ENCODE peak calls at places on chromosome 6, in four cellular contexts. Y, T, H and L are unnamed samples.

GRCh38 chr6:164832410-164832809 is 477.0 kb downstream of the C6orf118 start:
- DNase-seq in Y (no peak), T (no peak), H (no peak), L (no peak)

GRCh38 chr6:12170351-12171079 is 119.6 kb upstream of the EDN1 start:
- DNase-seq in Y (no peak), T (no peak), H (no peak), L (no peak)

GRCh38 chr6:21891065-21891464 is 297.5 kb downstream of the SOX4 start:
- DNase-seq in Y (no peak), T (no peak), H (no peak), L (no peak)

GRCh38 chr6:24060982-24061754 is 64.8 kb upstream of the NRSN1 start:
- DNase-seq in Y (no peak), T (no peak), H (no peak), L (no peak)

GRCh38 chr6:133553652-133554051 is 312.5 kb downstream of the EYA4 start:
- DNase-seq in Y (no peak), T (peak; percentile 60), H (no peak), L (no peak)

GRCh38 chr6:75759207-75759606 is 10.2 kb downstream of the MYO6 start:
- DNase-seq in Y (no peak), T (peak; percentile 35), H (no peak), L (no peak)

GRCh38 chr6:148885920-148886845 is 139.4 kb downstream of the UST start:
- DNase-seq in Y (no peak), T (no peak), H (no peak), L (no peak)

GRCh38 chr6:138537090-138537489 is 37.8 kb upstream of the NHSL1 start:
- DNase-seq in Y (no peak), T (no peak), H (no peak), L (no peak)

GRCh38 chr6:26271640-26272090 is 93.3 kb upstream of the BTN3A2 start:
- DNase-seq in Y (no peak), T (no peak), H (no peak), L (no peak)

GRCh38 chr6:158474961-158475343 is 84.9 kb upstream of the TMEM181 start:
- DNase-seq in Y (no peak), T (peak; percentile 32), H (no peak), L (no peak)

GRCh38 chr6:1020133-1020532 is 291.8 kb upstream of the FOXQ1 start:
- DNase-seq in Y (no peak), T (no peak), H (no peak), L (no peak)

GRCh38 chr6:37441651-37442050 is 8.6 kb downstream of the CMTR1 start:
- DNase-seq in Y (no peak), T (no peak), H (no peak), L (no peak)

GRCh38 chr6:170098428-170099170 is 192.3 kb downstream of the DLL1 start:
- DNase-seq in Y (peak; percentile 44), T (no peak), H (no peak), L (no peak)

GRCh38 chr6:71248306-71248705 is 40.3 kb upstream of the OGFRL1 start:
- DNase-seq in Y (no peak), T (peak; percentile 13), H (no peak), L (no peak)

GRCh38 chr6:83615025-83615999 is 93.6 kb downstream of the SNAP91 start:
- DNase-seq in Y (no peak), T (peak; percentile 13), H (no peak), L (no peak)

GRCh38 chr6:144294016-144294415 is 8.9 kb downstream of the UTRN start:
- DNase-seq in Y (no peak), T (no peak), H (no peak), L (no peak)

GRCh38 chr6:157505912-157506491 is 125.0 kb downstream of the ZDHHC14 start:
- DNase-seq in Y (no peak), T (no peak), H (no peak), L (no peak)

GRCh38 chr6:72564231-72564630 is 57.6 kb upstream of the KCNQ5 start:
- DNase-seq in Y (no peak), T (no peak), H (no peak), L (no peak)

GRCh38 chr6:159117031-159117430 is 52.2 kb upstream of the FNDC1 start:
- DNase-seq in Y (peak; percentile 59), T (no peak), H (no peak), L (no peak)

GRCh38 chr6:28424163-28424562 is 19.1 kb downstream of the ZSCAN23 start:
- DNase-seq in Y (no peak), T (no peak), H (no peak), L (no peak)

GRCh38 chr6:46419576-46420002 is 71.7 kb downstream of the RCAN2 start:
- DNase-seq in Y (no peak), T (peak; percentile 55), H (no peak), L (no peak)

GRCh38 chr6:142746524-142746923 is 198.5 kb downstream of the HIVEP2 start:
- DNase-seq in Y (no peak), T (no peak), H (peak; percentile 28), L (peak; percentile 9)

GRCh38 chr6:148513145-148514071 is 170.8 kb downstream of the SASH1 start:
- DNase-seq in Y (peak; percentile 67), T (no peak), H (no peak), L (no peak)

GRCh38 chr6:20691185-20691584 is 156.9 kb downstream of the CDKAL1 start:
- DNase-seq in Y (no peak), T (no peak), H (no peak), L (no peak)

GRCh38 chr6:149628865-149629544 is 19.5 kb downstream of the KATNA1 start:
- DNase-seq in Y (no peak), T (no peak), H (no peak), L (no peak)

GRCh38 chr6:85419046-85419759 is 30.7 kb upstream of the NT5E start:
- DNase-seq in Y (no peak), T (no peak), H (no peak), L (no peak)

GRCh38 chr6:22888147-22888831 is 318.9 kb downstream of the HDGFL1 start:
- DNase-seq in Y (no peak), T (peak; percentile 47), H (no peak), L (no peak)

GRCh38 chr6:21996425-21997207 is 300.2 kb downstream of the PRL start:
- DNase-seq in Y (no peak), T (peak; percentile 22), H (no peak), L (no peak)

GRCh38 chr6:49327005-49327404 is 136.0 kb downstream of the MMUT start:
- DNase-seq in Y (no peak), T (no peak), H (no peak), L (no peak)

GRCh38 chr6:42404494-42404893 is 47.2 kb downstream of the TRERF1 start:
- DNase-seq in Y (no peak), T (peak; percentile 74), H (no peak), L (no peak)

GRCh38 chr6:29967379-29968010 is 25.2 kb downstream of the HLA-A start:
- DNase-seq in Y (no peak), T (peak; percentile 33), H (no peak), L (no peak)

GRCh38 chr6:5905431-5906339 is 101.0 kb downstream of the NRN1 start:
- DNase-seq in Y (peak; percentile 92), T (no peak), H (no peak), L (no peak)

GRCh38 chr6:35468980-35469710 is 944 bp downstream of the RPL10A start:
- DNase-seq in Y (no peak), T (no peak), H (no peak), L (no peak)

GRCh38 chr6:132466952-132467351 is 46.0 kb downstream of the STX7 start:
- DNase-seq in Y (no peak), T (no peak), H (no peak), L (no peak)

GRCh38 chr6:44034391-44034861 is 92.8 kb downstream of the MRPL14 start:
- DNase-seq in Y (no peak), T (peak; percentile 66), H (no peak), L (no peak)

GRCh38 chr6:138103876-138104275 is 3.3 kb downstream of the PERP start:
- DNase-seq in Y (no peak), T (no peak), H (no peak), L (no peak)

GRCh38 chr6:23647045-23647444 is 479.0 kb upstream of the NRSN1 start:
- DNase-seq in Y (no peak), T (no peak), H (no peak), L (no peak)

GRCh38 chr6:39902136-39902535 is 32.1 kb downstream of the MOCS1 start:
- DNase-seq in Y (no peak), T (no peak), H (no peak), L (no peak)